ENCODE peak calls at places on chromosomes 3 and 15, in seven cellular contexts. S is neural crest cell; R is foreskin fibroblast; K is M059J; M is stimulated activated CD4-positive, alpha-beta T cell treated with anti-CD3 and anti-CD28 coated beads, Interleukin-2, amount 100 ng/mL, for 48 hours; L is tibial artery; C is T-helper 9 cell. D is an unnamed sample.

GRCh38 chr3:15325228-15325627 is 7.2 kb downstream of the SH3BP5 start:
- DNase-seq in L (no peak), K (peak; percentile 75), M (no peak), S (no peak), R (peak; percentile 84), C (no peak), D (no peak)

GRCh38 chr3:24164967-24165366 is 219.9 kb downstream of the NR1D2 start:
- DNase-seq in S (no peak), R (no peak), M (no peak), L (no peak), K (no peak), C (no peak), D (no peak)

GRCh38 chr3:46095307-46095706 is 68.0 kb upstream of the XCR1 start:
- DNase-seq in S (no peak), C (no peak), K (no peak), M (no peak), R (no peak), L (no peak), D (no peak)

GRCh38 chr15:100711479-100712130 is 109.2 kb downstream of the ASB7 start:
- DNase-seq in M (no peak), K (no peak), R (peak; percentile 28), C (no peak), L (no peak), S (no peak), D (no peak)

GRCh38 chr15:74573987-74574386 is 33.0 kb downstream of the ARID3B start:
- DNase-seq in L (no peak), K (peak; percentile 15), R (peak; percentile 25), S (no peak), C (no peak), M (no peak), D (no peak)

GRCh38 chr3:191030983-191031382 is 168.1 kb upstream of the OSTN start:
- DNase-seq in M (no peak), R (no peak), K (no peak), L (no peak), C (no peak), S (no peak), D (no peak)

GRCh38 chr15:88020806-88021205 is 235.7 kb downstream of the NTRK3 start:
- DNase-seq in L (no peak), C (no peak), S (no peak), K (no peak), M (no peak), R (no peak), D (no peak)

GRCh38 chr3:75951941-75952340 is 166.6 kb upstream of the ZNF717 start:
- DNase-seq in R (peak; percentile 20), L (no peak), C (no peak), M (no peak), S (no peak), K (no peak), D (no peak)

GRCh38 chr15:89845305-89845893 is 30.7 kb upstream of the ANPEP start:
- DNase-seq in M (no peak), R (peak; percentile 88), C (no peak), S (no peak), L (no peak), K (peak; percentile 95), D (no peak)

GRCh38 chr3:47011371-47011770 is 31.9 kb downstream of the NBEAL2 start:
- DNase-seq in L (no peak), K (no peak), M (no peak), C (no peak), R (no peak), S (no peak), D (peak; percentile 4)